ENCODE peak calls at places on chromosomes 12 and 14, in ten cellular contexts. X, B, M, I, A, R, S, T, D and N are unnamed samples.

GRCh38 chr14:73833530-73834257 is 17.9 kb upstream of the PTGR2 start:
- DNase-seq in X (no peak), B (peak), M (peak), I (no peak), A (peak), R (no peak), S (no peak), T (no peak), D (peak), N (peak)

GRCh38 chr14:20652996-20653975 is 11.8 kb upstream of the OR6S1 start:
- DNase-seq in X (no peak), B (no peak), M (no peak), I (no peak), A (peak), R (no peak), S (no peak), T (no peak), D (peak), N (no peak)

GRCh38 chr12:14995583-14996425 is 23.0 kb downstream of the PDE6H start:
- DNase-seq in X (no peak), B (no peak), M (peak), I (peak), A (peak), R (no peak), S (no peak), T (peak), D (peak), N (peak)

GRCh38 chr12:95742586-95742985 is 48.0 kb downstream of the NTN4 start:
- DNase-seq in X (no peak), B (no peak), M (no peak), I (no peak), A (no peak), R (peak), S (no peak), T (no peak), D (no peak), N (no peak)

GRCh38 chr12:4855121-4855924 is 54.4 kb upstream of the KCNA1 start:
- DNase-seq in X (peak), B (no peak), M (peak), I (peak), A (peak), R (peak), S (peak), T (peak), D (peak), N (no peak)

GRCh38 chr12:94716339-94716738 is 66.0 kb upstream of the TMCC3 start:
- DNase-seq in X (no peak), B (no peak), M (no peak), I (no peak), A (no peak), R (no peak), S (no peak), T (no peak), D (no peak), N (no peak)

GRCh38 chr12:29574500-29574899 is 77.0 kb upstream of the OVCH1 start:
- DNase-seq in X (no peak), B (no peak), M (no peak), I (no peak), A (no peak), R (no peak), S (no peak), T (no peak), D (no peak), N (no peak)

GRCh38 chr12:65825573-65826512 is 1.6 kb downstream of the HMGA2 start:
- DNase-seq in X (no peak), B (peak), M (no peak), I (no peak), A (peak), R (no peak), S (peak), T (no peak), D (peak), N (no peak)

GRCh38 chr12:78406776-78407335 is 457.7 kb upstream of the SYT1 start:
- DNase-seq in X (no peak), B (no peak), M (no peak), I (peak), A (peak), R (no peak), S (no peak), T (no peak), D (peak), N (no peak)

GRCh38 chr12:38904932-38905479 is 385 bp downstream of the CPNE8 start:
- DNase-seq in X (peak), B (peak), M (peak), I (peak), A (peak), R (peak), S (no peak), T (peak), D (peak), N (no peak)

GRCh38 chr12:123131879-123132402 is 18.9 kb downstream of the PITPNM2 start:
- DNase-seq in X (no peak), B (no peak), M (no peak), I (peak), A (no peak), R (no peak), S (no peak), T (no peak), D (no peak), N (no peak)

GRCh38 chr12:127162902-127163301 is 1104.1 kb upstream of the TMEM132C start:
- DNase-seq in X (no peak), B (no peak), M (peak), I (no peak), A (peak), R (no peak), S (no peak), T (no peak), D (peak), N (peak)

GRCh38 chr14:103626150-103626850 is 2.7 kb upstream of the KLC1 start:
- DNase-seq in X (no peak), B (no peak), M (no peak), I (peak), A (no peak), R (no peak), S (no peak), T (no peak), D (no peak), N (no peak)